ENCODE peak calls at places on chromosome 5, in ten cellular contexts. H is lung; U is SK-N-SH; L is cardiac muscle cell; Q is CD8-positive, alpha-beta memory T cell; R is CD4-positive, alpha-beta T cell; E is transverse colon; K is gastrocnemius medialis; B is GM12878; V is GM23248. C is an unnamed sample.
A peak's percentile ranks its signal among the peaks of the same experiment; 100 is the strongest.

GRCh38 chr5:126351138-126351537 is 72.1 kb upstream of the GRAMD2B start:
- DNase-seq in H (no peak), U (no peak), L (peak; percentile 77), Q (no peak), R (no peak), E (no peak), K (no peak), B (no peak), V (peak; percentile 89), C (no peak)

GRCh38 chr5:52580921-52581320 is 206.8 kb upstream of the ITGA1 start:
- DNase-seq in H (no peak), U (no peak), L (peak; percentile 46), Q (no peak), R (no peak), E (no peak), K (no peak), B (no peak), V (peak; percentile 47), C (no peak)

GRCh38 chr5:53426878-53427277 is 53.6 kb upstream of the FST start:
- DNase-seq in H (no peak), U (no peak), L (no peak), Q (no peak), R (no peak), E (no peak), K (no peak), B (no peak), V (no peak), C (no peak)

GRCh38 chr5:139306197-139306596 is 12.7 kb downstream of the MATR3 start:
- DNase-seq in H (no peak), U (no peak), L (no peak), Q (no peak), R (no peak), E (no peak), K (no peak), B (no peak), V (no peak), C (no peak)

GRCh38 chr5:75072066-75072465 is 19.7 kb upstream of the GCNT4 start:
- DNase-seq in H (no peak), U (no peak), L (no peak), Q (no peak), R (no peak), E (no peak), K (no peak), B (no peak), V (no peak), C (no peak)

GRCh38 chr5:98997000-98997399 is 68.2 kb upstream of the CHD1 start:
- DNase-seq in H (no peak), U (no peak), L (peak; percentile 65), Q (no peak), R (no peak), E (no peak), K (no peak), B (no peak), V (peak; percentile 91), C (no peak)

GRCh38 chr5:129906177-129906887 is 2.1 kb downstream of the CHSY3 start:
- DNase-seq in H (no peak), U (peak; percentile 11), L (peak; percentile 71), Q (no peak), R (no peak), E (peak; percentile 9), K (no peak), B (no peak), V (peak; percentile 45), C (peak; percentile 16)

GRCh38 chr5:181114844-181115778 is 15.9 kb downstream of the OR2V1 start:
- DNase-seq in H (no peak), U (no peak), L (peak; percentile 8), Q (no peak), R (no peak), E (no peak), K (no peak), B (no peak), V (peak; percentile 71), C (no peak)

GRCh38 chr5:131147258-131147657 is 17.8 kb downstream of the HINT1 start:
- DNase-seq in H (no peak), U (no peak), L (no peak), Q (no peak), R (no peak), E (no peak), K (no peak), B (no peak), V (no peak), C (no peak)

GRCh38 chr5:164153469-164154172 is 648.2 kb downstream of the MAT2B start:
- DNase-seq in H (no peak), U (no peak), L (no peak), Q (no peak), R (no peak), E (no peak), K (no peak), B (no peak), V (no peak), C (no peak)

GRCh38 chr5:171855265-171855664 is 69.6 kb downstream of the SMIM23 start:
- DNase-seq in H (no peak), U (no peak), L (no peak), Q (no peak), R (no peak), E (no peak), K (no peak), B (no peak), V (no peak), C (no peak)
- H3K27me3 ChIP-seq in H (no peaks in the 10 kb centered on the region), U (no peaks in the 10 kb centered on the region), L (no peaks in the 10 kb centered on the region), Q (no peaks in the 10 kb centered on the region), R (no peaks in the 10 kb centered on the region), E (no peaks in the 10 kb centered on the region), K (no peaks in the 10 kb centered on the region), B (no peaks in the 10 kb centered on the region), V (no peaks in the 10 kb centered on the region), C (no peaks in the 10 kb centered on the region)

GRCh38 chr5:77637170-77638074 is 1.1 kb downstream of the OTP start:
- DNase-seq in H (no peak), U (peak; percentile 42), L (no peak), Q (no peak), R (no peak), E (no peak), K (no peak), B (no peak), V (no peak), C (no peak)
- H3K27me3 ChIP-seq in H (peaks cover 4% of the 10 kb centered on the region), U (peaks cover 100% of the 10 kb centered on the region), L (peaks cover 100% of the 10 kb centered on the region), Q (peaks cover 95% of the 10 kb centered on the region), R (peaks cover 100% of the 10 kb centered on the region), E (peaks cover 100% of the 10 kb centered on the region), K (peaks cover 99% of the 10 kb centered on the region), B (peaks cover 3% of the 10 kb centered on the region), V (peaks cover 100% of the 10 kb centered on the region), C (peaks cover 6% of the 10 kb centered on the region)

DNA sequence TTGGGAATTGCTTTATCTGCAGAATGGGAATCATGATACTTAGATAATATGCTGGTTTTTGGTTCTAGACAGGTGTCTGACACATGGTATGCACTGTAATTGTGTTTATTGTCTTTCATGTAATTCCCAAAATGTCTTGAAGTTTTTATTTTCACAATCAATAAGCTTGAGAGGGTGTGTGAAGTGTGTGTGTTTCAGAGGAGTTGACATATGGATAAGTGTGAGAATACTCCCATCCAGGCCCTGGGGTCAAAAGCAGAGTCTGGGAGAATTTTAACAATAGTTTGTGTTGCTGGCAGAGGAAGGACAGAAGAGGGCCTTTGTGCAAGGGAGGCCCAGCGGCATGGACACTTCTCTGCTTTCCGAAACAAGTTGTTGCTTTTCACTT is 8.4 kb downstream of the PRDM6 start:
- DNase-seq in H (no peak), U (no peak), L (no peak), Q (no peak), R (no peak), E (no peak), K (no peak), B (no peak), V (no peak), C (no peak)
- H3K27me3 ChIP-seq in H (no peaks in the 10 kb centered on the region), U (peaks cover 33% of the 10 kb centered on the region), L (peaks cover 98% of the 10 kb centered on the region), Q (peaks cover 7% of the 10 kb centered on the region), R (peaks cover 92% of the 10 kb centered on the region), E (peaks cover 92% of the 10 kb centered on the region), K (peaks cover 79% of the 10 kb centered on the region), B (peaks cover 13% of the 10 kb centered on the region), V (peaks cover 13% of the 10 kb centered on the region), C (no peaks in the 10 kb centered on the region)

DNA sequence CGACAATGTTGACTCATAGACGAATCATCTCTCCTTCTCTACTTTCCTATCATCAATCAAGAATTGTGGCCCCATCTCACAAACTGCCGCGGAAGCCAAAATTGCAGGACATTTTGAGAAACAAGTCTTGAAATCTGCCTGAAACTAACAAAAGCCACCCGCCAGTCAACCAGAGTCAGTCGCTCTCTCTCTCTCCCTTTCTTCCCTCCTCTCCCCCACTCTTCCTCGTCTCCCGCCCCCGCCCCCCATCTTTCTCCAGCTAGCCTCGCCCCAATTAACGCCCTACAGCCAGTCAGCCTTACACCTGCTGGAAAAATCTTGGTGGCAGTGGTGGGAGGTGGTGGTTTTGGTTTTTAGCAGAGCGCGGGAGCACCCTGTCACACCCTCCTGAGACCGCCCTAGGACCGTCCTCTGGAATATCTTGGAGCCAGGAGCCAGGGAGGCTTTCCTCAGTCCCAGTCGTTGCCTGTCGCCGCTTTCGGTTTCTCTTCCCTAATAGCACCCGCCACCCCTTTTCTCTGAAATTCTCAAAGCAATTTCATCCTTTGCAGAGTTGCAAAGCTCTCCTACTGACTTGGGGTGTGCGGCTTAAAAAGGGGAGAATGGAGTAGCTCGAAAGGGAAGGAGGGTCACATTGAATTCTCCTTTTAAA is 301.1 kb downstream of the PARP8 start:
- DNase-seq in H (no peak), U (peak; percentile 62), L (no peak), Q (no peak), R (no peak), E (no peak), K (no peak), B (no peak), V (peak; percentile 23), C (no peak)
- H3K27me3 ChIP-seq in H (no peaks in the 10 kb centered on the region), U (peaks cover 60% of the 10 kb centered on the region), L (peaks cover 92% of the 10 kb centered on the region), Q (peaks cover 66% of the 10 kb centered on the region), R (peaks cover 90% of the 10 kb centered on the region), E (peaks cover 93% of the 10 kb centered on the region), K (peaks cover 83% of the 10 kb centered on the region), B (peaks cover 9% of the 10 kb centered on the region), V (peaks cover 74% of the 10 kb centered on the region), C (peaks cover 86% of the 10 kb centered on the region)

DNA sequence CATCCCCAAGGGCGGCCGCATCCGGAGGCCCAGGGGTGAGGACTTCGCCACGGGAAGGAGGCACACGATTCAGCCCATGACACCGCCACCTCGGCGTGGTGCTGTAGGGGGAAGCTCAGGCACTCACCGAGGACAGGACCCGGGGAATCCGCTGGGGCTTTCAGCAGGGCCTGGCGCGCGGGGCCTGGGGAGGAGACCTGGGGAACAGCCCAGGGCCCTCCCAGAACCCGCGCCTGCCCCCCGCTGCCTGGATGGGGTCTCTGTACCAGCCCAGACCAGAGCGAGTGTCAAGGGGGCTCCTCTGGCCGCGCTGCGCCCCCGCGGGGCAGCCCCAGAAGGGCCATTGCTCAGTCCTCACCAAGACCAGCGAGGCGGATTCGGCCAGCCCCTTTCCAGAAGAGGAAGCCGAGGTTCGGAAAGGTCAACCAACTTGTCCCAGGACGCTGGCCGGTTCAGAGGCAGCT is 12.8 kb downstream of the COL23A1 start:
- DNase-seq in H (no peak), U (no peak), L (no peak), Q (no peak), R (no peak), E (no peak), K (no peak), B (no peak), V (no peak), C (no peak)
- H3K27me3 ChIP-seq in H (peaks cover 3% of the 10 kb centered on the region), U (no peaks in the 10 kb centered on the region), L (no peaks in the 10 kb centered on the region), Q (no peaks in the 10 kb centered on the region), R (peaks cover 30% of the 10 kb centered on the region), E (peaks cover 27% of the 10 kb centered on the region), K (peaks cover 23% of the 10 kb centered on the region), B (no peaks in the 10 kb centered on the region), V (no peaks in the 10 kb centered on the region), C (no peaks in the 10 kb centered on the region)